ENCODE peak calls at places on chromosome 2, in nine cellular contexts. One of them, this sample, is unnamed.

GRCh38 chr2:40113997-40114396 is 334.9 kb upstream of the THUMPD2 start:
- DNase-seq in foreskin fibroblast: no peak
- DNase-seq in BJ: no peak
- DNase-seq in activated B cell treated with CpG ODN at 0.5 μM for 24 hours: no peak
- DNase-seq in tibial artery: no peak
- DNase-seq in esophagus muscularis mucosa: no peak
- DNase-seq in astrocyte: no peak
- DNase-seq in ovary: no peak
- DNase-seq in epithelial cell of esophagus: peak
- DNase-seq in this sample: no peak

GRCh38 chr2:9306910-9307309 is 100.3 kb downstream of the ASAP2 start:
- DNase-seq in foreskin fibroblast: no peak
- DNase-seq in BJ: no peak
- DNase-seq in activated B cell treated with CpG ODN at 0.5 μM for 24 hours: no peak
- DNase-seq in tibial artery: no peak
- DNase-seq in esophagus muscularis mucosa: no peak
- DNase-seq in astrocyte: no peak
- DNase-seq in ovary: no peak
- DNase-seq in epithelial cell of esophagus: peak
- DNase-seq in this sample: no peak

GRCh38 chr2:73100956-73101355 is 11.8 kb downstream of the RAB11FIP5 start:
- DNase-seq in foreskin fibroblast: no peak
- DNase-seq in BJ: no peak
- DNase-seq in activated B cell treated with CpG ODN at 0.5 μM for 24 hours: no peak
- DNase-seq in tibial artery: no peak
- DNase-seq in esophagus muscularis mucosa: no peak
- DNase-seq in astrocyte: no peak
- DNase-seq in ovary: no peak
- DNase-seq in epithelial cell of esophagus: no peak
- DNase-seq in this sample: no peak

GRCh38 chr2:107259411-107260195 is 373.6 kb upstream of the ST6GAL2 start:
- DNase-seq in foreskin fibroblast: no peak
- DNase-seq in BJ: no peak
- DNase-seq in activated B cell treated with CpG ODN at 0.5 μM for 24 hours: no peak
- DNase-seq in tibial artery: no peak
- DNase-seq in esophagus muscularis mucosa: no peak
- DNase-seq in astrocyte: no peak
- DNase-seq in ovary: no peak
- DNase-seq in epithelial cell of esophagus: no peak
- DNase-seq in this sample: no peak

GRCh38 chr2:235113854-235114253 is 162.0 kb downstream of the SH3BP4 start:
- DNase-seq in foreskin fibroblast: no peak
- DNase-seq in BJ: no peak
- DNase-seq in activated B cell treated with CpG ODN at 0.5 μM for 24 hours: no peak
- DNase-seq in tibial artery: no peak
- DNase-seq in esophagus muscularis mucosa: no peak
- DNase-seq in astrocyte: no peak
- DNase-seq in ovary: no peak
- DNase-seq in epithelial cell of esophagus: no peak
- DNase-seq in this sample: no peak

GRCh38 chr2:10405441-10405840 is 42.7 kb downstream of the ODC1 start:
- DNase-seq in foreskin fibroblast: peak
- DNase-seq in BJ: no peak
- DNase-seq in activated B cell treated with CpG ODN at 0.5 μM for 24 hours: no peak
- DNase-seq in tibial artery: peak
- DNase-seq in esophagus muscularis mucosa: no peak
- DNase-seq in astrocyte: peak
- DNase-seq in ovary: peak
- DNase-seq in epithelial cell of esophagus: peak
- DNase-seq in this sample: peak

GRCh38 chr2:120175000-120175581 is 48.1 kb downstream of the TMEM185B start:
- DNase-seq in foreskin fibroblast: peak
- DNase-seq in BJ: peak
- DNase-seq in activated B cell treated with CpG ODN at 0.5 μM for 24 hours: no peak
- DNase-seq in tibial artery: no peak
- DNase-seq in esophagus muscularis mucosa: no peak
- DNase-seq in astrocyte: peak
- DNase-seq in ovary: peak
- DNase-seq in epithelial cell of esophagus: peak
- DNase-seq in this sample: peak

GRCh38 chr2:132463719-132464118 is 47.1 kb downstream of the GPR39 start:
- DNase-seq in foreskin fibroblast: no peak
- DNase-seq in BJ: no peak
- DNase-seq in activated B cell treated with CpG ODN at 0.5 μM for 24 hours: no peak
- DNase-seq in tibial artery: no peak
- DNase-seq in esophagus muscularis mucosa: no peak
- DNase-seq in astrocyte: no peak
- DNase-seq in ovary: no peak
- DNase-seq in epithelial cell of esophagus: peak
- DNase-seq in this sample: no peak

GRCh38 chr2:149421791-149422190 is 91.4 kb downstream of the LYPD6 start:
- DNase-seq in foreskin fibroblast: no peak
- DNase-seq in BJ: no peak
- DNase-seq in activated B cell treated with CpG ODN at 0.5 μM for 24 hours: no peak
- DNase-seq in tibial artery: no peak
- DNase-seq in esophagus muscularis mucosa: no peak
- DNase-seq in astrocyte: no peak
- DNase-seq in ovary: no peak
- DNase-seq in epithelial cell of esophagus: no peak
- DNase-seq in this sample: no peak

GRCh38 chr2:601806-602455 is 75.3 kb downstream of the TMEM18 start:
- DNase-seq in foreskin fibroblast: no peak
- DNase-seq in BJ: no peak
- DNase-seq in activated B cell treated with CpG ODN at 0.5 μM for 24 hours: no peak
- DNase-seq in tibial artery: no peak
- DNase-seq in esophagus muscularis mucosa: no peak
- DNase-seq in astrocyte: no peak
- DNase-seq in ovary: no peak
- DNase-seq in epithelial cell of esophagus: no peak
- DNase-seq in this sample: no peak

GRCh38 chr2:68726608-68727367 is 7.8 kb upstream of the ARHGAP25 start:
- DNase-seq in foreskin fibroblast: no peak
- DNase-seq in BJ: no peak
- DNase-seq in activated B cell treated with CpG ODN at 0.5 μM for 24 hours: peak
- DNase-seq in tibial artery: no peak
- DNase-seq in esophagus muscularis mucosa: no peak
- DNase-seq in astrocyte: peak
- DNase-seq in ovary: no peak
- DNase-seq in epithelial cell of esophagus: peak
- DNase-seq in this sample: no peak

GRCh38 chr2:88159955-88160415 is 10.2 kb upstream of the THNSL2 start:
- DNase-seq in foreskin fibroblast: peak
- DNase-seq in BJ: no peak
- DNase-seq in activated B cell treated with CpG ODN at 0.5 μM for 24 hours: no peak
- DNase-seq in tibial artery: peak
- DNase-seq in esophagus muscularis mucosa: no peak
- DNase-seq in astrocyte: peak
- DNase-seq in ovary: peak
- DNase-seq in epithelial cell of esophagus: peak
- DNase-seq in this sample: peak

GRCh38 chr2:85635636-85636035 is 19.6 kb downstream of the USP39 start:
- DNase-seq in foreskin fibroblast: peak
- DNase-seq in BJ: no peak
- DNase-seq in activated B cell treated with CpG ODN at 0.5 μM for 24 hours: no peak
- DNase-seq in tibial artery: no peak
- DNase-seq in esophagus muscularis mucosa: no peak
- DNase-seq in astrocyte: no peak
- DNase-seq in ovary: no peak
- DNase-seq in epithelial cell of esophagus: no peak
- DNase-seq in this sample: no peak

GRCh38 chr2:59019551-59020164 is 778.5 kb upstream of the FANCL start:
- DNase-seq in foreskin fibroblast: no peak
- DNase-seq in BJ: no peak
- DNase-seq in activated B cell treated with CpG ODN at 0.5 μM for 24 hours: no peak
- DNase-seq in tibial artery: no peak
- DNase-seq in esophagus muscularis mucosa: no peak
- DNase-seq in astrocyte: no peak
- DNase-seq in ovary: no peak
- DNase-seq in epithelial cell of esophagus: no peak
- DNase-seq in this sample: no peak

GRCh38 chr2:143254108-143254507 is 124.9 kb downstream of the ARHGAP15 start:
- DNase-seq in foreskin fibroblast: no peak
- DNase-seq in BJ: no peak
- DNase-seq in activated B cell treated with CpG ODN at 0.5 μM for 24 hours: no peak
- DNase-seq in tibial artery: no peak
- DNase-seq in esophagus muscularis mucosa: no peak
- DNase-seq in astrocyte: no peak
- DNase-seq in ovary: no peak
- DNase-seq in epithelial cell of esophagus: no peak
- DNase-seq in this sample: no peak
- TF ChIP-seq CTCF in foreskin fibroblast: no peak
- TF ChIP-seq CTCF in BJ: no peak
- TF ChIP-seq CTCF in activated B cell treated with CpG ODN at 0.5 μM for 24 hours: no peak
- TF ChIP-seq CTCF in tibial artery: no peak
- TF ChIP-seq CTCF in esophagus muscularis mucosa: no peak
- TF ChIP-seq CTCF in astrocyte: no peak
- TF ChIP-seq CTCF in ovary: no peak
- TF ChIP-seq CTCF in epithelial cell of esophagus: no peak
- TF ChIP-seq CTCF in this sample: no peak

DNA sequence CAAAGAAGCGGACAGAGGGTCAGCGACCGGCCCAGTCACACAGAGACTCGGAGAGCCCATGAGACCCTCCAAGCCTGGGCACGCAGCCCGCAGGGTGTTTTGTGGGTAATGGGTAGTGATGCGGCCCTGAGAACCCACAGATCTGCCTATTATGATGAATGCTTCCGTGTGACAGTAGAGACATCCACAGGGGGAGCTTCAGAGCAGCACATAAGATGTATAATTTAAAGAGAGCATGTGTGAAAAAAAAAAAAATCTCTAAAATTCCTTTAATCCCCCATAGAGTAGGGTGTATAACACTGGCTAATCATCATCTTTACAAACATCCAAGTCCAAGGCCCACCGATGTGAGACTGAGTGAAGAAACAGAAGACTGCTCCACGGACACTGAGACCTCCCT is 34.6 kb downstream of the BIN1 start:
- DNase-seq in foreskin fibroblast: peak
- DNase-seq in BJ: no peak
- DNase-seq in activated B cell treated with CpG ODN at 0.5 μM for 24 hours: no peak
- DNase-seq in tibial artery: no peak
- DNase-seq in esophagus muscularis mucosa: no peak
- DNase-seq in astrocyte: no peak
- DNase-seq in ovary: no peak
- DNase-seq in epithelial cell of esophagus: no peak
- DNase-seq in this sample: no peak
- TF ChIP-seq CTCF in foreskin fibroblast: no peak
- TF ChIP-seq CTCF in BJ: no peak
- TF ChIP-seq CTCF in activated B cell treated with CpG ODN at 0.5 μM for 24 hours: no peak
- TF ChIP-seq CTCF in tibial artery: no peak
- TF ChIP-seq CTCF in esophagus muscularis mucosa: no peak
- TF ChIP-seq CTCF in astrocyte: no peak
- TF ChIP-seq CTCF in ovary: no peak
- TF ChIP-seq CTCF in epithelial cell of esophagus: no peak
- TF ChIP-seq CTCF in this sample: peak

GRCh38 chr2:170816499-170817246 is at the start of gene GAD1:
- DNase-seq in foreskin fibroblast: peak
- DNase-seq in BJ: no peak
- DNase-seq in activated B cell treated with CpG ODN at 0.5 μM for 24 hours: peak
- DNase-seq in tibial artery: peak
- DNase-seq in esophagus muscularis mucosa: no peak
- DNase-seq in astrocyte: peak
- DNase-seq in ovary: peak
- DNase-seq in epithelial cell of esophagus: peak
- DNase-seq in this sample: peak
- TF ChIP-seq CTCF in foreskin fibroblast: no peak
- TF ChIP-seq CTCF in BJ: no peak
- TF ChIP-seq CTCF in activated B cell treated with CpG ODN at 0.5 μM for 24 hours: no peak
- TF ChIP-seq CTCF in tibial artery: no peak
- TF ChIP-seq CTCF in esophagus muscularis mucosa: no peak
- TF ChIP-seq CTCF in astrocyte: no peak
- TF ChIP-seq CTCF in ovary: no peak
- TF ChIP-seq CTCF in epithelial cell of esophagus: no peak
- TF ChIP-seq CTCF in this sample: no peak

GRCh38 chr2:223943561-223944008 is 1.6 kb downstream of the WDFY1 start:
- DNase-seq in foreskin fibroblast: peak
- DNase-seq in BJ: no peak
- DNase-seq in activated B cell treated with CpG ODN at 0.5 μM for 24 hours: no peak
- DNase-seq in tibial artery: no peak
- DNase-seq in esophagus muscularis mucosa: no peak
- DNase-seq in astrocyte: peak
- DNase-seq in ovary: no peak
- DNase-seq in epithelial cell of esophagus: peak
- DNase-seq in this sample: peak

GRCh38 chr2:223944704-223945531 is at the start of gene WDFY1:
- DNase-seq in foreskin fibroblast: peak
- DNase-seq in BJ: peak
- DNase-seq in activated B cell treated with CpG ODN at 0.5 μM for 24 hours: peak
- DNase-seq in tibial artery: peak
- DNase-seq in esophagus muscularis mucosa: peak
- DNase-seq in astrocyte: peak
- DNase-seq in ovary: peak
- DNase-seq in epithelial cell of esophagus: peak
- DNase-seq in this sample: peak

GRCh38 chr2:223941579-223942277 is 3.4 kb downstream of the WDFY1 start:
- DNase-seq in foreskin fibroblast: peak
- DNase-seq in BJ: peak
- DNase-seq in activated B cell treated with CpG ODN at 0.5 μM for 24 hours: no peak
- DNase-seq in tibial artery: no peak
- DNase-seq in esophagus muscularis mucosa: no peak
- DNase-seq in astrocyte: peak
- DNase-seq in ovary: no peak
- DNase-seq in epithelial cell of esophagus: peak
- DNase-seq in this sample: peak

GRCh38 chr2:223944166-223944703 is 900 bp downstream of the WDFY1 start:
- DNase-seq in foreskin fibroblast: peak
- DNase-seq in BJ: no peak
- DNase-seq in activated B cell treated with CpG ODN at 0.5 μM for 24 hours: peak
- DNase-seq in tibial artery: peak
- DNase-seq in esophagus muscularis mucosa: no peak
- DNase-seq in astrocyte: no peak
- DNase-seq in ovary: peak
- DNase-seq in epithelial cell of esophagus: peak
- DNase-seq in this sample: no peak

DNA sequence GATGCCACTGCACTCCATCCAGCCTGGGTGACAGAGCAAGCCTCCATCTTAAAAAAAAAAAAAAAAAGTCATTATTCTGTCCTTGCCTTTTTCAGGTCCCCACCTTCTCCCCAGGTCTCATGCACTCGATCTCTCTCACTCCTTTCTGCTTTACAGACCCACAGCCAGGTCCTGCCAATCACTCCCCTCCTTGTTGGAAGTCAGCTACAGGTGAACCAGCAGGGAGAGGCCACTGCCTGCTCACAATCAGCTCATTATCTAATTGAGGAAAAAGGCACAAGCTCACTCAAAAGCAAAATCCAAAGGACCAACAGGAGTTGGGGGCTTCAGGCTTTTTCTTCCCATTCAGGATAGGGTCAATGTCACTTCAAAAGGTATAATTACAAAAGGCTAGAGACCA is 2.0 kb downstream of the WDFY1 start:
- DNase-seq in foreskin fibroblast: no peak
- DNase-seq in BJ: no peak
- DNase-seq in activated B cell treated with CpG ODN at 0.5 μM for 24 hours: no peak
- DNase-seq in tibial artery: no peak
- DNase-seq in esophagus muscularis mucosa: no peak
- DNase-seq in astrocyte: no peak
- DNase-seq in ovary: no peak
- DNase-seq in epithelial cell of esophagus: no peak
- DNase-seq in this sample: no peak
- TF ChIP-seq CTCF in foreskin fibroblast: no peak
- TF ChIP-seq CTCF in BJ: no peak
- TF ChIP-seq CTCF in activated B cell treated with CpG ODN at 0.5 μM for 24 hours: no peak
- TF ChIP-seq CTCF in tibial artery: no peak
- TF ChIP-seq CTCF in esophagus muscularis mucosa: no peak
- TF ChIP-seq CTCF in astrocyte: no peak
- TF ChIP-seq CTCF in ovary: no peak
- TF ChIP-seq CTCF in epithelial cell of esophagus: no peak
- TF ChIP-seq CTCF in this sample: no peak